ENCODE peak calls at places on chromosomes 5 and 9, in four cellular contexts. W is spleen, X is sigmoid colon, R is upper lobe of left lung. V is an unnamed sample. For H3K4me1, the result is how much of the 10 kb centered on the place peaks cover.

GRCh38 chr9:34508951-34509350 is 13.8 kb downstream of the ENHO start:
- DNase-seq in R (no peak), X (peak), W (no peak), V (no peak)

GRCh38 chr5:39117401-39117800 is 43.2 kb upstream of the RICTOR start:
- DNase-seq in X (no peak), R (no peak), W (no peak), V (no peak)

GRCh38 chr9:9341203-9341602 is 1271.6 kb downstream of the PTPRD start:
- DNase-seq in W (no peak), X (no peak), R (no peak), V (no peak)

GRCh38 chr5:21613971-21614488 is 1239.1 kb downstream of the CDH12 start:
- DNase-seq in W (no peak), X (no peak), R (no peak), V (no peak)

GRCh38 chr5:36796171-36796570 is 80.4 kb upstream of the NIPBL start:
- DNase-seq in X (no peak), R (no peak), W (no peak), V (no peak)

GRCh38 chr9:90287567-90288274 is 354.9 kb downstream of the DIRAS2 start:
- DNase-seq in X (no peak), R (no peak), W (no peak), V (no peak)

GRCh38 chr5:100584069-100584468 is 48.9 kb downstream of the FAM174A start:
- DNase-seq in R (no peak), W (no peak), X (no peak), V (no peak)

GRCh38 chr9:111966851-111967250 is 70.2 kb downstream of the UGCG start:
- DNase-seq in R (no peak), X (no peak), W (no peak), V (no peak)

GRCh38 chr5:86968311-86968753 is 299.4 kb upstream of the RASA1 start:
- DNase-seq in W (no peak), X (no peak), R (no peak), V (no peak)

DNA sequence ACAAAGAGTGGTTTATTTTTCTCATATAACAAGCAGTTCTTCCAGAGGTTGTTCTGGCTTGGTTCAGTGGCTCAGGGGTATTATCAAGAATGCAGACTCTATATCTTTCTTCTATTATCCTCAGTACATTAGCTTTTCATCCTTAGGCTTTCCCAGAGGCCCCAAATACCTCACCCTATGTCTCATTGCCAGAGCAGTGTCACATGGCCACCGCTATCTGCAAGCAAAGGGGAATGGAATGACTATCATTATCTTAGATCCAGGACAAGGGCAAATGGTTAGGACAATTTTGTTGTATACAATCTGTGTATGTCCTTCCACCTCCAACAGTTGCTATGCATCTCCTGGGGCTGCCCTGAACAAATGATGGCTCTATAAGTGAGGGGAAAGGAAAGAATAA is 69.0 kb upstream of the SNX2 start:
- DNase-seq in W (no peak), X (no peak), R (no peak), V (no peak)
- TF ChIP-seq POLR2AphosphoS5 in W (no peak), X (no peak), R (no peak), V (no peak)

GRCh38 chr5:95382843-95383242 is 8.3 kb upstream of the FAM81B start:
- DNase-seq in R (no peak), W (no peak), X (no peak), V (no peak)

GRCh38 chr5:95385334-95385733 is 5.8 kb upstream of the FAM81B start:
- DNase-seq in X (no peak), W (no peak), R (no peak), V (no peak)

GRCh38 chr5:95379133-95379532 is 12.0 kb upstream of the FAM81B start:
- DNase-seq in W (no peak), X (no peak), R (no peak), V (no peak)

GRCh38 chr5:95380103-95380628 is 11.0 kb upstream of the FAM81B start:
- DNase-seq in X (no peak), W (no peak), R (no peak), V (no peak)

GRCh38 chr5:95384485-95385213 is 6.5 kb upstream of the FAM81B start:
- DNase-seq in W (no peak), R (no peak), X (no peak), V (no peak)
- H3K4me1 ChIP-seq in W (under half), R (under half), X (under half), V (under half)

GRCh38 chr5:168870914-168871313 is 291.7 kb upstream of the PANK3 start:
- DNase-seq in W (no peak), R (no peak), X (no peak), V (no peak)

GRCh38 chr5:168860081-168860480 is 280.9 kb upstream of the PANK3 start:
- DNase-seq in X (no peak), R (no peak), W (no peak), V (no peak)

GRCh38 chr5:168867271-168867670 is 288.1 kb upstream of the PANK3 start:
- DNase-seq in X (no peak), R (no peak), W (no peak), V (no peak)

GRCh38 chr5:168869615-168870227 is 290.6 kb upstream of the PANK3 start:
- DNase-seq in W (no peak), R (no peak), X (no peak), V (no peak)

DNA sequence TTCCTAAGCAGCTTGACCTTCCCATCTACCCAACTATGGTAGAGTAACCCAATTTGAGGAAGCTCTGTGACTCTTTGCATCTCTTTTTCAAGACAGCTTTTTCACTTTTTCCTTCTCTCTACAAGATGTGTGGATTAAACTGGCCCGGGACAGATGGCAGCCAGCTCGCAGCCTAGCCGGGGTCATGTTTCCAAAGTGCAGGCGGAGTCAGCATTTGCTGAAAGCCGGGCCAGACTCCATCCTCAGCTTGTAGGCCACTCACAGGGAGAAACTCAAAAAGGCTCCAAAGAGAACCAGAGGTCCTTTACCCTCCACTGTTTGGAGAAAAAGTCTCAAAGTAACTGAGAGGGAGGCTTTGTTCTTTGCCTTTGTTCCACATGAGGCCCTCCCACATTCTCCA is 286.8 kb upstream of the PANK3 start:
- DNase-seq in R (no peak), X (no peak), W (no peak), V (no peak)
- TF ChIP-seq POLR2AphosphoS5 in R (no peak), X (no peak), W (no peak), V (no peak)

GRCh38 chr9:98117984-98118639 is 910 bp downstream of the TRIM14 start:
- DNase-seq in W (no peak), X (no peak), R (no peak), V (no peak)
- H3K4me1 ChIP-seq in W (half or more), X (under half), R (under half), V (under half)

DNA sequence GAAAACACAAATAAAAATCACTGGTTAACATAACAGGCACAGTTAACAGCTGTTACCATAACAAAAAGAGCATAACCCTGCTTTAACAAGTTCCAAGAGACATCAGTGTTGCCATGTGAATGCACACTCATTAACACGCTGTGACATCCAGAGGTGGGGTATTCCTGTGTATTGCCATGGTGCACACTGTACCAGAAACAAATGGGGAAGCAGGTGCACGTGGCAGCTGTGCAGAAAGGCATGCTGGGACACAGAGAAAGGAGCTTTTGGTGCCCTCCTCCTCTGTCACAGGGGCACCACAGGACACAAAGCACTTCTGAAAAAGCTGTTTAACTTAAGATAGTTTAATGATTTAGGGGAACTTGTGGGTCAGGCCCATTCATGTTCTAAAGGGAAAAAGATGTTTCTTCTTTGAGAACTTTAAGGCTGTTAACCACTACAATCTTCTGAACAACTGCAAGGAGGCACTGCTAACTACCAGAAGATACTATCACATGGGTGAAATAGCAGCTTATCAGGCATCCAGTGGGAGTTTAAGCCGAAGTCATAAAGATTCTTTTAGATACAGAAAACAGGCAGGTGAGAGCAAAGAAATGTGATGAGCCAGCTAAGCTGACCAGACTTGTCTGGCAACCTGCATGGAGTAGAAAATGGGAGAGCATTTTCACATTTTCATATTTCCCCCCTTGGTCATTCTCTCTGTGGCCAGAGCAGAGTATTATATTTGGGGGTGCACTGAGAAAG is 56.4 kb upstream of the GOLPH3 start:
- DNase-seq in R (no peak), W (no peak), X (no peak), V (no peak)
- TF ChIP-seq POLR2AphosphoS5 in R (no peak), W (no peak), X (no peak), V (peak)

GRCh38 chr9:129331772-129332512 is 153.9 kb upstream of the IER5L start:
- DNase-seq in R (no peak), W (no peak), X (no peak), V (no peak)
- H3K4me1 ChIP-seq in R (under half), W (half or more), X (under half), V (half or more)

V was measured in esophagus muscularis mucosa.